ENCODE peak calls at places on chromosomes 4 and X, in seven cellular contexts. P is fibroblast of pulmonary artery, W is bronchial epithelial cell, B is coronary artery, Z is A172, H is DMS153, J is SK-N-SH. R is an unnamed sample.

GRCh38 chr4:140789752-140790151 is 33.6 kb upstream of the TBC1D9 start:
- DNase-seq in P (peak), B (no peak), H (no peak), Z (no peak), W (peak), J (no peak), R (no peak)

GRCh38 chr4:107283587-107284559 is 247.8 kb upstream of the DKK2 start:
- DNase-seq in J (peak), H (no peak), P (peak), B (no peak), Z (peak), W (peak), R (no peak)

GRCh38 chr4:53015681-53016080 is 153.6 kb downstream of the RASL11B start:
- DNase-seq in P (peak), W (peak), H (no peak), B (no peak), J (peak), Z (peak), R (peak)

GRCh38 chr4:67678612-67679011 is 22.3 kb downstream of the UBA6 start:
- DNase-seq in W (no peak), P (no peak), B (no peak), J (no peak), H (no peak), Z (no peak), R (no peak)

GRCh38 chr4:114384629-114385028 is 214.0 kb upstream of the UGT8 start:
- DNase-seq in J (peak), H (no peak), W (peak), P (peak), B (no peak), Z (peak), R (no peak)

GRCh38 chr4:85475631-85476233 is 782 bp downstream of the ARHGAP24 start:
- DNase-seq in Z (no peak), W (no peak), B (no peak), J (no peak), P (peak), H (no peak), R (no peak)

GRCh38 chrX:2696698-2697215 is 5.7 kb downstream of the CD99 start:
- DNase-seq in Z (peak), P (peak), W (peak), B (no peak), H (no peak), J (no peak), R (no peak)

GRCh38 chr4:168942985-168943384 is 67.1 kb downstream of the CBR4 start:
- DNase-seq in P (no peak), H (no peak), B (no peak), J (no peak), Z (no peak), W (no peak), R (no peak)

GRCh38 chr4:8435656-8436121 is 4.8 kb downstream of the ACOX3 start:
- DNase-seq in P (peak), B (no peak), W (no peak), Z (no peak), H (no peak), J (no peak), R (no peak)

GRCh38 chr4:85039526-85039925 is 73.0 kb upstream of the WDFY3 start:
- DNase-seq in Z (no peak), W (peak), B (no peak), J (no peak), P (peak), H (no peak), R (no peak)

GRCh38 chr4:132085105-132085504 is 1064.0 kb upstream of the PCDH10 start:
- DNase-seq in J (no peak), W (peak), Z (no peak), H (no peak), P (no peak), B (no peak), R (no peak)

GRCh38 chr4:21476753-21477152 is 471.8 kb downstream of the KCNIP4 start:
- DNase-seq in P (peak), W (peak), J (no peak), B (no peak), H (no peak), Z (no peak), R (no peak)

R was measured in NCI-H748 treated with DMSO at 0.1 percent for 48 hours.